ENCODE peak calls at places on chromosomes 1 and 21, in eight cellular contexts. Z is progenitor cell of endocrine pancreas, Q is hepatocyte, G is epithelial cell of esophagus, S is T-helper 1 cell, R is AG08395, D is foreskin fibroblast, P is COR-L47. A is an unnamed sample.

GRCh38 chr1:55311979-55312378 is 96.8 kb upstream of the USP24 start:
- DNase-seq in Q (no peak), D (no peak), S (no peak), G (no peak), P (no peak), Z (no peak), R (no peak), A (no peak)

GRCh38 chr1:172658871-172659453 is at the start of gene FASLG:
- DNase-seq in D (no peak), R (no peak), S (no peak), P (no peak), Q (no peak), G (no peak), Z (no peak), A (no peak)

GRCh38 chr1:212556822-212557549 is 51.6 kb upstream of the ATF3 start:
- DNase-seq in S (no peak), R (no peak), D (no peak), G (no peak), P (no peak), Z (no peak), Q (no peak), A (no peak)

GRCh38 chr1:230204852-230205251 is 137.8 kb downstream of the GALNT2 start:
- DNase-seq in Q (no peak), G (no peak), R (no peak), S (no peak), P (no peak), D (no peak), Z (no peak), A (no peak)

GRCh38 chr1:197049100-197049499 is 18.0 kb downstream of the F13B start:
- DNase-seq in R (no peak), Q (no peak), P (no peak), G (no peak), D (no peak), Z (no peak), S (no peak), A (no peak)

GRCh38 chr21:42319368-42319767 is 4.2 kb upstream of the TFF3 start:
- DNase-seq in P (no peak), Q (no peak), G (no peak), S (no peak), R (no peak), Z (no peak), D (no peak), A (no peak)

GRCh38 chr1:206658264-206658980 is 23.1 kb downstream of the DYRK3 start:
- DNase-seq in D (peak; percentile 29), P (no peak), Z (peak; percentile 34), R (peak; percentile 63), S (peak; percentile 39), G (no peak), Q (peak; percentile 48), A (peak; percentile 39)

GRCh38 chr1:212190169-212190568 is 95.0 kb upstream of the PPP2R5A start:
- DNase-seq in P (no peak), Z (no peak), Q (no peak), D (no peak), S (no peak), G (no peak), R (no peak), A (no peak)

GRCh38 chr21:36966846-36967657 is 583 bp upstream of the HLCS start:
- DNase-seq in D (peak; percentile 38), S (no peak), Q (no peak), Z (no peak), R (peak; percentile 3), P (no peak), G (no peak), A (peak; percentile 24)

GRCh38 chr1:208054485-208054884 is 143.6 kb upstream of the CD34 start:
- DNase-seq in P (no peak), D (peak; percentile 24), Q (no peak), R (no peak), Z (no peak), S (no peak), G (peak; percentile 47), A (no peak)

GRCh38 chr1:153355445-153356071 is 2.1 kb upstream of the S100A9 start:
- DNase-seq in R (peak; percentile 54), P (peak; percentile 76), D (peak; percentile 72), S (peak; percentile 8), Z (no peak), G (peak; percentile 95), Q (peak; percentile 76), A (peak; percentile 51)

GRCh38 chr1:25550683-25551310 is 7.4 kb downstream of the LDLRAP1 start:
- DNase-seq in Z (no peak), Q (no peak), G (no peak), R (no peak), S (no peak), P (no peak), D (no peak), A (peak; percentile 49)

GRCh38 chr1:17742590-17742989 is 12.5 kb upstream of the ACTL8 start:
- DNase-seq in P (no peak), D (peak; percentile 41), Q (peak; percentile 40), Z (no peak), G (no peak), S (no peak), R (peak; percentile 38), A (no peak)

GRCh38 chr1:2183937-2184334 is 10.6 kb downstream of the FAAP20 start:
- DNase-seq in Z (no peak), D (no peak), S (no peak), R (no peak), P (no peak), G (no peak), Q (no peak), A (no peak)

GRCh38 chr1:53074313-53075154 is 12.5 kb downstream of the PODN start:
- DNase-seq in Q (no peak), P (no peak), G (no peak), S (no peak), Z (no peak), R (no peak), D (no peak), A (no peak)

GRCh38 chr1:32733573-32734321 is 31.2 kb upstream of the SYNC start:
- DNase-seq in R (no peak), P (no peak), G (no peak), S (no peak), Z (no peak), Q (no peak), D (peak; percentile 44), A (no peak)

GRCh38 chr21:26461500-26461899 is 111.6 kb downstream of the CYYR1 start:
- DNase-seq in P (no peak), Z (no peak), Q (no peak), G (peak; percentile 53), D (no peak), R (no peak), S (no peak), A (peak; percentile 2)

GRCh38 chr1:53747841-53748240 is 8.9 kb upstream of the GLIS1 start:
- DNase-seq in D (no peak), Z (no peak), R (no peak), P (no peak), Q (no peak), S (no peak), G (no peak), A (no peak)

GRCh38 chr1:244836135-244836521 is 670 bp downstream of the COX20 start:
- DNase-seq in D (peak; percentile 64), G (peak; percentile 34), R (peak; percentile 35), P (peak; percentile 10), Q (peak; percentile 30), Z (no peak), S (no peak), A (peak; percentile 41)

GRCh38 chr1:71351438-71351837 is 270.6 kb upstream of the ZRANB2 start:
- DNase-seq in G (peak; percentile 70), D (peak; percentile 83), S (no peak), Z (no peak), P (no peak), Q (no peak), R (peak; percentile 7), A (no peak)

GRCh38 chr1:172966844-172967540 is 83.7 kb downstream of the TNFSF18 start:
- DNase-seq in R (no peak), D (peak; percentile 60), S (no peak), Q (no peak), Z (no peak), G (peak; percentile 57), P (no peak), A (peak; percentile 69)

GRCh38 chr1:21361506-21361905 is 71.2 kb upstream of the ECE1 start:
- DNase-seq in Z (no peak), Q (no peak), P (no peak), S (no peak), R (no peak), G (peak; percentile 48), D (no peak), A (no peak)

GRCh38 chr1:21814241-21814918 is 2.3 kb downstream of the LDLRAD2 start:
- DNase-seq in G (no peak), Z (peak; percentile 60), R (no peak), Q (peak; percentile 64), P (no peak), D (peak; percentile 36), S (no peak), A (no peak)

GRCh38 chr1:201741763-201742342 is 87.1 kb upstream of the IPO9 start:
- DNase-seq in R (no peak), S (no peak), Q (no peak), P (no peak), D (no peak), Z (no peak), G (peak; percentile 78), A (no peak)

GRCh38 chr1:81838600-81839218 is 38.0 kb downstream of the ADGRL2 start:
- DNase-seq in G (no peak), D (no peak), R (no peak), S (no peak), Q (no peak), Z (no peak), P (no peak), A (no peak)

GRCh38 chr1:23664837-23665795 is 26.5 kb upstream of the RPL11 start:
- DNase-seq in Q (no peak), G (peak; percentile 50), D (peak; percentile 28), Z (no peak), R (peak; percentile 55), S (no peak), P (no peak), A (peak; percentile 42)

GRCh38 chr1:238409947-238410346 is 519.2 kb upstream of the ZP4 start:
- DNase-seq in Q (no peak), R (no peak), Z (no peak), G (no peak), D (no peak), P (no peak), S (no peak), A (no peak)

GRCh38 chr1:36703526-36704208 is 221.0 kb upstream of the CSF3R start:
- DNase-seq in D (peak; percentile 76), Z (peak; percentile 78), P (peak; percentile 84), G (peak; percentile 36), S (peak; percentile 11), R (peak; percentile 76), Q (peak; percentile 91), A (peak; percentile 84)

GRCh38 chr1:178689769-178690168 is 35.3 kb upstream of the RALGPS2 start:
- DNase-seq in G (no peak), S (no peak), P (no peak), R (no peak), Z (no peak), Q (no peak), D (peak; percentile 32), A (no peak)

GRCh38 chr1:34128186-34128889 is 36.7 kb downstream of the CSMD2 start:
- DNase-seq in R (peak; percentile 20), Z (no peak), S (no peak), P (no peak), G (no peak), D (no peak), Q (no peak), A (no peak)

A was measured in lung microvascular endothelial cell.